ENCODE peak calls at places on chromosome 13, in ten cellular contexts. U, P, W, E, H, T, G, L, I and Y are unnamed samples.

GRCh38 chr13:99652141-99652540 is 150.9 kb downstream of the TM9SF2 start:
- DNase-seq in U (no peak), P (no peak), W (no peak), E (no peak), H (no peak), T (no peak), G (no peak), L (no peak), I (peak; percentile 23), Y (no peak)

GRCh38 chr13:85508683-85509329 is 290.4 kb downstream of the SLITRK6 start:
- DNase-seq in U (no peak), P (no peak), W (no peak), E (no peak), H (no peak), T (no peak), G (peak; percentile 16), L (no peak), I (peak; percentile 47), Y (no peak)

GRCh38 chr13:20428666-20429644 is 96.7 kb downstream of the CRYL1 start:
- DNase-seq in U (no peak), P (no peak), W (no peak), E (no peak), H (no peak), T (peak; percentile 61), G (no peak), L (no peak), I (no peak), Y (no peak)

GRCh38 chr13:80274643-80275042 is 66.3 kb downstream of the SPRY2 start:
- DNase-seq in U (no peak), P (no peak), W (no peak), E (peak; percentile 31), H (no peak), T (peak; percentile 2), G (no peak), L (no peak), I (no peak), Y (no peak)

GRCh38 chr13:49063526-49063925 is 87.8 kb downstream of the FNDC3A start:
- DNase-seq in U (no peak), P (no peak), W (no peak), E (peak; percentile 21), H (no peak), T (no peak), G (no peak), L (no peak), I (no peak), Y (no peak)

GRCh38 chr13:26951581-26952177 is 191.1 kb upstream of the GPR12 start:
- DNase-seq in U (no peak), P (no peak), W (peak; percentile 60), E (no peak), H (no peak), T (no peak), G (peak; percentile 91), L (no peak), I (no peak), Y (no peak)

GRCh38 chr13:75442736-75443234 is 39.2 kb downstream of the TBC1D4 start:
- DNase-seq in U (no peak), P (no peak), W (no peak), E (no peak), H (no peak), T (peak; percentile 13), G (no peak), L (no peak), I (no peak), Y (no peak)

GRCh38 chr13:113155982-113156655 is 2.3 kb upstream of the PROZ start:
- DNase-seq in U (no peak), P (no peak), W (peak; percentile 53), E (no peak), H (no peak), T (no peak), G (no peak), L (no peak), I (peak; percentile 30), Y (no peak)

GRCh38 chr13:104314926-104315535 is 1248.8 kb upstream of the SLC10A2 start:
- DNase-seq in U (no peak), P (no peak), W (no peak), E (no peak), H (no peak), T (peak; percentile 1), G (no peak), L (no peak), I (no peak), Y (no peak)

GRCh38 chr13:81872581-81872980 is 1531.7 kb upstream of the SPRY2 start:
- DNase-seq in U (no peak), P (no peak), W (no peak), E (no peak), H (no peak), T (no peak), G (no peak), L (no peak), I (no peak), Y (no peak)

GRCh38 chr13:47332149-47332548 is 435.3 kb upstream of the HTR2A start:
- DNase-seq in U (no peak), P (no peak), W (no peak), E (no peak), H (no peak), T (peak; percentile 8), G (no peak), L (no peak), I (no peak), Y (no peak)

GRCh38 chr13:22451345-22451744 is 729.4 kb upstream of the SGCG start:
- DNase-seq in U (no peak), P (no peak), W (peak; percentile 62), E (no peak), H (no peak), T (no peak), G (peak; percentile 23), L (no peak), I (no peak), Y (peak; percentile 27)

GRCh38 chr13:26219726-26220125 is 2.4 kb downstream of the RNF6 start:
- DNase-seq in U (no peak), P (no peak), W (no peak), E (no peak), H (no peak), T (peak; percentile 29), G (no peak), L (no peak), I (no peak), Y (no peak)

GRCh38 chr13:42971670-42972355 is 20.2 kb downstream of the EPSTI1 start:
- DNase-seq in U (no peak), P (no peak), W (no peak), E (no peak), H (no peak), T (peak; percentile 26), G (no peak), L (no peak), I (no peak), Y (no peak)

GRCh38 chr13:41006951-41007350 is 12.2 kb downstream of the ELF1 start:
- DNase-seq in U (no peak), P (no peak), W (no peak), E (no peak), H (no peak), T (no peak), G (no peak), L (no peak), I (no peak), Y (no peak)
- H3K4me1 ChIP-seq in U (no peaks in the 10 kb centered on the region), P (no peaks in the 10 kb centered on the region), W (peaks cover 43% of the 10 kb centered on the region), E (peaks cover 16% of the 10 kb centered on the region), H (peaks cover 2% of the 10 kb centered on the region), T (peaks cover 4% of the 10 kb centered on the region), G (peaks cover 78% of the 10 kb centered on the region), L (no peaks in the 10 kb centered on the region), I (no peaks in the 10 kb centered on the region), Y (no peaks in the 10 kb centered on the region)

DNA sequence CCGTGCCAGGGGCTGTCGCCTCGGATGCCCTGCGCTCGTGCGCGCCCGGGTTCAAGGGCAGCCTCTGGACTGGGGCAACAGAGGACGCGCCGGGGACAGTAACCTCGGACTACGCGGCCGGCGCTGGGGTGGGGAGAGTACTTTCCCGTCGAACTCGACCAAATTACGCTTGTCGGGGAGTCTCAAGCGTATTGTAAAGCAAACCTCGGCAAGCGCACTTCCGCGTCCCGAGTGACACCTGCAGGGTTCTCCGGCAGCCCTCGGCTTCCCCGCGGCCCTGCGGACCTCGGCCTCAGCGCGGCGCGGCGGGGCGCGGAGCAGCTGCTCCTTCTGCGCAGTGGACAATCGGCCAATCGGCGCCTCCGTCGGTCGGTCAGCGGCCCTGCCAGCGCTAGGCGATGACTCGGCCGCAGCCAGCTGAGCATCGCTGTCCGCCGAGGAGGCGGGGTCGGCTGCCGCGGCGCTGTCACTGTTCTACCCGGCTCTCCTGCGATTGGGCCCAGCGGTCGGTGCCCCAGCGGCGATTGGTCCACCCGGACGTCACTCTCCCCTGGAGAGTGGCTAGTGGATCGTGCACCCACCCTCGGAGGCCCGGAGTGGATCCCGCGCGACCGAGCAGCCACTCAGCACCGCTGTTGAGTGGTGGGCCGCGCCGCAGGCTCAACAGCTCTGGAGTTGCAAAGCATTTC is at the start of gene SLC46A3:
- DNase-seq in U (peak; percentile 97), P (peak; percentile 96), W (peak; percentile 100), E (peak; percentile 99), H (peak; percentile 98), T (peak; percentile 98), G (peak; percentile 98), L (peak; percentile 99), I (peak; percentile 98), Y (peak; percentile 100)
- TF ChIP-seq POLR2A in U (peak; percentile 11), P (peak; percentile 91), W (peak; percentile 79), E (no peak), H (peak; percentile 31), T (peak; percentile 61), G (peak; percentile 82), L (peak; percentile 81), I (no peak), Y (peak; percentile 40)

DNA sequence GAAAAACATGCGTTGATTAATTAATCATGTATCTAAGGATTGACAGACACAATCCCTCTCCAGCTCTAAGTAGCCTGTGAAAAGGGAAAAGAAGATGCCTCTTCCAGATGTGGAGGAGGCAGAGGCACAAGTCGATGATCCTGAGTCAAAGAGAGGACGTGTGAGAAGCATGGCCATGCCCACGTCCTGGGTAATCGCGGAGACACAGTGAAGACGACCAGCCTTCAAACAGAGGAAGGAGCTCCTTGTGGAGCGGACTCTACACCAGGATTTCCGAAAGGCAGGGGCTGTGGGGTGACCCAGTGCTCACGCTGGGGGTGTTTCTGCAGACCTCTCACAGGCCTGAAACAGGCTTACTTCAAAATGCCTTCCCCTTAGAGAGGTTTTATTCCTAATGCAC is 70.5 kb downstream of the COL4A1 start:
- DNase-seq in U (no peak), P (no peak), W (no peak), E (no peak), H (no peak), T (no peak), G (no peak), L (no peak), I (peak; percentile 36), Y (no peak)
- H3K4me1 ChIP-seq in U (no peaks in the 10 kb centered on the region), P (no peaks in the 10 kb centered on the region), W (peaks cover 16% of the 10 kb centered on the region), E (peaks cover 51% of the 10 kb centered on the region), H (peaks cover 12% of the 10 kb centered on the region), T (peaks cover 23% of the 10 kb centered on the region), G (peaks cover 18% of the 10 kb centered on the region), L (no peaks in the 10 kb centered on the region), I (no peaks in the 10 kb centered on the region), Y (peaks cover 99% of the 10 kb centered on the region)

DNA sequence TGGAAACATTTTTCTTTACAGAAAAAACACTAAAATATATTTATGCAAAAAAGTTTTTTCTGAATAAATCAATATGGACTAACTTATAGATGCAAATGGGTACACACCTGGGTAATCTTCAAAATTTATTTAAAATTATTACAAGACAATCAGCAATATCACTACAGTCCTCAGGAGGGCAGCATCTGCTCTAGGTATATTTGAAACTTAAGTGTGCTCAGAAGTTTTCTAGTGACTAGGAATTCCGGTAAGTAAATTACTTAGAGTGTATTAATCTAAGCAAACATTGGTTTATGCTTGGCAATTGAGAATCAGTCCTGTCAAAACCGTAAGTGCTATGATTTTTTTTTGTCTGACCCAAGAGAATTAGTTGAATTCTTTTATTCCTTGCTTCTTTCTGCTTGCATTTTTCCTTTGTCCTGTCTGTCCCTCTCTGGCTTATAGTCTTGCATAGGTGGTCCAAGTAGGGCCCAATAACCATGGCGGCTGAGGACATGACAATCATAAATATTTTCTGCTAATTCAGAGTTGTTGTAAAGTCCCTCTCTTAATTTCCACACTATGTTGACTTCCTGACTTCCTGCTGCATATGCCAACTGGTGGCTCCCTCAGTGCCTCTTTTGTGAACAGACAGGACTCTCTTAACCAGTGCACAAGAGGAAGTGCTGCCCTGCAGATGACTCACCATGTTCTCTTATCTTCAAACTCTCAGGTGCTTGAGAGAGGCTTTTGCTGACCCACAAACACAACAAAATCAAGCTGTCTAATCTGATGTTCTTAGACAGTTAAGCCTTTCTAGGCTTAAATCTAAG is 82.2 kb downstream of the SLAIN1 start:
- DNase-seq in U (no peak), P (no peak), W (peak; percentile 68), E (peak; percentile 86), H (peak; percentile 37), T (peak; percentile 74), G (peak; percentile 37), L (peak; percentile 35), I (no peak), Y (no peak)
- TF ChIP-seq POLR2A in U (no peak), P (no peak), W (no peak), E (no peak), H (no peak), T (no peak), G (no peak), L (no peak), I (no peak), Y (no peak)